ENCODE peak calls at places on chromosomes 6 and 20, in nine cellular contexts. A, K, T, N, D, V, E, L and I are unnamed samples.

GRCh38 chr6:143773503-143773902 is 69.6 kb upstream of the LTV1 start:
- DNase-seq in L (no peak), E (peak), V (no peak), N (no peak), T (no peak), D (no peak), A (no peak), K (peak), I (no peak)

GRCh38 chr6:27091661-27092315 is 155.7 kb upstream of the PRSS16 start:
- DNase-seq in T (peak), E (peak), A (peak), N (peak), L (no peak), K (peak), V (no peak), D (no peak), I (peak)

GRCh38 chr20:39066464-39066863 is 104.3 kb downstream of the DHX35 start:
- DNase-seq in V (no peak), T (no peak), A (no peak), D (no peak), E (no peak), L (no peak), K (no peak), N (no peak), I (no peak)

GRCh38 chr20:44051661-44052000 is 135.4 kb downstream of the JPH2 start:
- DNase-seq in D (no peak), N (no peak), L (no peak), V (no peak), E (no peak), A (no peak), K (no peak), T (no peak), I (no peak)

GRCh38 chr6:29230666-29231065 is 60.0 kb downstream of the OR2J2 start:
- DNase-seq in D (no peak), L (no peak), T (no peak), V (no peak), A (no peak), E (no peak), K (no peak), N (no peak), I (no peak)

GRCh38 chr20:21554985-21555384 is 41.1 kb upstream of the NKX2-2 start:
- DNase-seq in T (no peak), A (no peak), L (no peak), D (no peak), E (no peak), N (no peak), V (no peak), K (no peak), I (peak)

GRCh38 chr6:63790334-63790733 is 154.7 kb downstream of the PHF3 start:
- DNase-seq in A (no peak), E (no peak), V (no peak), K (no peak), N (no peak), T (no peak), L (no peak), D (no peak), I (no peak)

GRCh38 chr6:9224539-9224938 is 789.2 kb upstream of the SLC35B3 start:
- DNase-seq in E (peak), T (no peak), N (no peak), A (peak), K (no peak), V (no peak), L (no peak), D (no peak), I (no peak)

GRCh38 chr6:106087548-106088325 is 1.6 kb downstream of the PRDM1 start:
- DNase-seq in E (peak), D (no peak), N (no peak), L (peak), T (peak), V (peak), K (peak), A (no peak), I (peak)

GRCh38 chr6:53679446-53679933 is 13.9 kb upstream of the KLHL31 start:
- DNase-seq in T (peak), E (peak), A (no peak), L (no peak), D (no peak), K (peak), V (no peak), N (peak), I (no peak)

GRCh38 chr6:10759312-10759839 is 11.8 kb downstream of the TMEM14B start:
- DNase-seq in A (peak), E (peak), K (peak), D (no peak), T (peak), N (peak), L (no peak), V (no peak), I (no peak)

GRCh38 chr6:148866657-148867268 is 119.9 kb downstream of the UST start:
- DNase-seq in A (no peak), D (no peak), V (no peak), K (no peak), T (no peak), L (no peak), E (no peak), N (no peak), I (no peak)

GRCh38 chr6:107323133-107323785 is 136.1 kb downstream of the PDSS2 start:
- DNase-seq in A (no peak), K (peak), T (peak), E (peak), L (no peak), V (no peak), N (no peak), D (no peak), I (no peak)

GRCh38 chr20:26135325-26136110 is 438.9 kb upstream of the ZNF337 start:
- DNase-seq in L (no peak), V (no peak), N (no peak), D (no peak), A (no peak), E (no peak), T (no peak), K (no peak), I (no peak)

GRCh38 chr6:29552512-29553051 is 7.0 kb downstream of the UBD start:
- DNase-seq in L (no peak), T (peak), V (no peak), K (peak), A (no peak), N (peak), D (no peak), E (peak), I (peak)

GRCh38 chr20:46618316-46619110 is 32.7 kb downstream of the SLC13A3 start:
- DNase-seq in K (no peak), L (no peak), D (no peak), N (peak), A (no peak), T (no peak), V (no peak), E (no peak), I (no peak)